ENCODE peak calls at places on chromosome 21, in five cellular contexts. K is A549, C is Panc1, L is mesenchymal stem cell, I is substantia nigra. Q is an unnamed sample.

GRCh38 chr21:28308516-28308915 is 684.2 kb downstream of the LTN1 start:
- DNase-seq in L (no peak), I (no peak), K (no peak), C (no peak), Q (no peak)

GRCh38 chr21:38388219-38388618 is 110.1 kb downstream of the ERG start:
- DNase-seq in L (peak), K (no peak), I (no peak), C (no peak), Q (no peak)

GRCh38 chr21:38323721-38324591 is 67.2 kb downstream of the KCNJ15 start:
- DNase-seq in L (peak), I (no peak), C (no peak), K (no peak), Q (no peak)

GRCh38 chr21:29332461-29333354 is 34.0 kb downstream of the BACH1 start:
- DNase-seq in C (no peak), L (peak), I (no peak), K (no peak), Q (no peak)

GRCh38 chr21:23223882-23224281 is 2225.7 kb downstream of the NCAM2 start:
- DNase-seq in C (no peak), K (no peak), L (no peak), I (no peak), Q (no peak)

GRCh38 chr21:36077758-36078157 is 7.9 kb downstream of the CBR1 start:
- DNase-seq in I (no peak), C (no peak), K (no peak), L (no peak), Q (no peak)

GRCh38 chr21:33075596-33076195 is 5.8 kb downstream of the OLIG1 start:
- DNase-seq in K (no peak), I (no peak), L (no peak), C (no peak), Q (no peak)

GRCh38 chr21:38263493-38263892 is 6.7 kb downstream of the KCNJ15 start:
- DNase-seq in K (no peak), C (no peak), L (no peak), I (no peak), Q (no peak)

GRCh38 chr21:15058718-15059316 is 6.0 kb downstream of the NRIP1 start:
- DNase-seq in I (no peak), L (peak), K (peak), C (no peak), Q (no peak)
- H3K27ac ChIP-seq in I (no peak), L (peak), K (peak), C (peak), Q (no peak)

DNA sequence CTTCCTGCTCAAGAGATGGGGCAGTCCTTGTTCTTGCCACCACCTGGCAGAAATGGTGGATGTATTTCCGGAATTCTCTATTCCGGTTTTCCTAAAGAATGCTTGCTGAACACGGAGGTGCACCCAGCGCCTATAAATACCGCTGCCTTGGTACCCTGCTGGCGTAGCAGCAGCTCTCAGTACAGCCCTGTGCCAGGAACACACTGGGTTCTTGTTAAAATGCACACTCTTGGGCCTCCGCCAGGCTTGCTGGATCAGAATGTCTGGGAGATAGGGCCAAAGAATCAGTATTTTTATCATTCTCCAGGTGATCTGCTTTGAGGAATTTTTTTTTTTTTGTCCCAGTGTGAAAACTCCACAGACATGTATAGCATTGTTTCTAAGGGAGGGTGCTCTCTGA is 54.2 kb downstream of the IGSF5 start:
- DNase-seq in K (no peak), C (no peak), I (no peak), L (no peak), Q (no peak)
- H3K27ac ChIP-seq in K (no peak), C (no peak), I (no peak), L (no peak), Q (no peak)

GRCh38 chr21:26842976-26843911 is 2.0 kb downstream of the ADAMTS1 start:
- DNase-seq in L (peak), C (peak), I (peak), K (no peak), Q (peak)

GRCh38 chr21:26844258-26845065 is 747 bp downstream of the ADAMTS1 start:
- DNase-seq in C (no peak), L (peak), I (peak), K (no peak), Q (peak)

GRCh38 chr21:26845066-26845749 is at the start of gene ADAMTS1:
- DNase-seq in L (peak), C (no peak), K (no peak), I (peak), Q (peak)

GRCh38 chr21:26842300-26842699 is 2.9 kb downstream of the ADAMTS1 start:
- DNase-seq in K (no peak), C (no peak), L (peak), I (no peak), Q (no peak)

DNA sequence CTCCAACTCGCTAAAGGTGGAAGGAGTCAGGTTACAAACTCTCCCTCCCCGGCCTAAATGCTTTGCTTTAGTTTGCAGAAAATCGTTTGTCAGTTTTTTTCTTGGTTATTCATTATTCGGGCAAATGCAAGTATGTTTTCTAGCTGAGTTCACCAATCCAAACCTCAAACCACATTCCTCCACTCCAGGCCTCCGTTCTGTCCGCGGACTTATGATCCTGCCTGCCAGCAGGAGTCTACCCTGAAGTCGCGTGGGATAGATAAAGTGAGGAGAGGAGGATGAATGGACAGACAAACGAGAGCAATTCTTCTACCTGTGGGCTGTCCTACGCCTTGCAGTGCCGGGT is 1.3 kb downstream of the ADAMTS1 start:
- DNase-seq in K (no peak), L (peak), I (no peak), C (no peak), Q (no peak)
- H3K27ac ChIP-seq in K (peak), L (peak), I (peak), C (no peak), Q (peak)

GRCh38 chr21:45350206-45350854 is 54.6 kb upstream of the COL18A1 start:
- DNase-seq in K (no peak), L (no peak), I (no peak), C (no peak), Q (no peak)

GRCh38 chr21:45347048-45347711 is 57.8 kb upstream of the COL18A1 start:
- DNase-seq in K (no peak), I (no peak), L (no peak), C (no peak), Q (no peak)

GRCh38 chr21:45347712-45348477 is 57.1 kb upstream of the COL18A1 start:
- DNase-seq in C (no peak), L (no peak), I (no peak), K (no peak), Q (no peak)

GRCh38 chr21:45351061-45351460 is 53.9 kb upstream of the COL18A1 start:
- DNase-seq in K (no peak), I (no peak), C (no peak), L (no peak), Q (no peak)

DNA sequence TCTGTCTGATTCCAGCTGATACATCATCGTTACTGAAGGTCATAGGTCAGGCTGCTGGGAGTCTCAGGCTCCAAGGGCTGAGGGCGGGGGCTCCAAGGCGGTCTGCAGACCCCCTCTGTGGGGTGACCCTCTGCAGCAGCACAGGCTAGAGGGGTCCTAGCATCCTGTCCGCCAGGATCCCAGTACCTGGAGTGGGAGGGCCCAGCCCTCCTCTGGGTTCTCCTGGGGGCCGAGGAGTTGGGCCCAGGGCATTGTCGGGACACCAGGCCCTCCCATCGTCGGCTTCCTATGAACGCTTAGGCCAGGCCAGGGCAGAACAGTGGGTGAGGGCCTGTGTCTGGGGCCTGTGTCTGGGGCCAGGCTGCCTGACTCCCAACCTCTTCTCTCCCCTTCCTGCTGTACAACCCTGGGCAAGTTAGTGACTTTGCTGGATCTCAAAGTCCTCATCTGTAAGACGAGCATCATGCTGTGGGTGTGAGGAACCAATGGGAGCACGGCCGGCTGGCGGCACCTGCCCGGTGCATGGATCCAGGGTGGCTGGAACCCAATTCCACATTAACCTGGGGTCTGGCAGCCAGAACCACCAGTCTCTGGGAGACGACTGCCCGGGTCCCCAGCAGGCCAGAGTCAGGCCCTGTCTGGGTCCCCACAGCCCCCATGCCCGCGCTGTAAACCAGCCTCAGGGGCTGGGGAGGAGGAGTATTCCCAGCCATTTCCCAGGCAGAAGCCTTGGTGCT is 56.2 kb upstream of the COL18A1 start:
- DNase-seq in I (no peak), C (no peak), L (no peak), K (no peak), Q (no peak)
- H3K27ac ChIP-seq in I (no peak), C (peak), L (no peak), K (peak), Q (no peak)

DNA sequence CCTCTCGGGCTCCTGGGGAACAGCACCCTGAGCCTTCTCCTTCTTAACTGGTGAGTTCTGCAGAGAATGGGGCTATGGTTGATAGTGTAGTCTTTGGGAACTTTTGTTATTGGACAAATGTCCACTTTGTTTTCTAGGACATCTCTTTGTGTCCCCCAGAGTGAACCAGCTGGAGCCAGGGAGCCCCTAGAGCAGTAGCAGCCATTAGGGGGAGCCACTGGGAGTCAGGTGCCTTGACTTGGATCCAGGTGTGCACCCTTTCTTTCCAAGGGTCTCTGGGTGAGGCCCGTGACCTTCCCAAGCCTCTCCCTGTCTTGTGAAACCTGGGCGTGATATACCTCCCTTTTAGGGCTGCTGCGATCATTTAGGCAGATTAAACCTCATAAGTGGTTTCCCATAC is 36.9 kb downstream of the ABCG1 start:
- DNase-seq in C (no peak), I (no peak), L (no peak), K (no peak), Q (no peak)
- H3K27ac ChIP-seq in C (no peak), I (peak), L (no peak), K (no peak), Q (peak)